ENCODE peak calls at places on chromosomes 4 and X, in four cellular contexts. I is GM23338, P is SK-N-SH, H is K562. M is an unnamed sample.

GRCh38 chr4:164977243-164978164 is at the start of gene TRIM61:
- DNase-seq in I (no peak), H (no peak), P (peak), M (no peak)

GRCh38 chr4:80151981-80152380 is 45.3 kb upstream of the PRDM8 start:
- DNase-seq in P (no peak), I (no peak), H (no peak), M (no peak)

GRCh38 chr4:154614306-154614705 is 1.9 kb upstream of the FGG start:
- DNase-seq in H (no peak), I (no peak), P (no peak), M (no peak)

GRCh38 chrX:41785685-41786084 is 61.7 kb downstream of the GPR82 start:
- DNase-seq in H (no peak), P (no peak), I (no peak), M (no peak)

GRCh38 chrX:31383991-31384390 is 312.1 kb upstream of the FTHL17 start:
- DNase-seq in H (no peak), I (no peak), P (no peak), M (no peak)

GRCh38 chr4:151807220-151807619 is 46.4 kb upstream of the GATB start:
- DNase-seq in I (no peak), H (no peak), P (no peak), M (no peak)

GRCh38 chrX:151983186-151983585 is 8.7 kb upstream of the GABRE start:
- DNase-seq in P (no peak), I (no peak), H (no peak), M (no peak)

GRCh38 chr4:145920205-145920604 is 18.4 kb downstream of the ZNF827 start:
- DNase-seq in H (no peak), I (no peak), P (no peak), M (no peak)

GRCh38 chrX:72018277-72019112 is 107.8 kb downstream of the NHSL2 start:
- DNase-seq in P (peak), I (peak), H (peak), M (peak)

GRCh38 chr4:94648699-94649098 is 109.1 kb upstream of the BMPR1B start:
- DNase-seq in I (no peak), H (no peak), P (no peak), M (no peak)

GRCh38 chr4:94649381-94650128 is 108.2 kb upstream of the BMPR1B start:
- DNase-seq in P (no peak), H (no peak), I (no peak), M (no peak)

GRCh38 chr4:94650690-94651089 is 107.1 kb upstream of the BMPR1B start:
- DNase-seq in H (no peak), I (no peak), P (no peak), M (no peak)

GRCh38 chr4:94653095-94653649 is 104.6 kb upstream of the BMPR1B start:
- DNase-seq in H (peak), P (peak), I (no peak), M (no peak)

GRCh38 chr4:94650129-94650495 is 107.6 kb upstream of the BMPR1B start:
- DNase-seq in H (no peak), I (no peak), P (no peak), M (no peak)
- TF ChIP-seq POLR2AphosphoS5 in H (no peak), I (no peak), P (no peak), M (no peak)

GRCh38 chrX:142043196-142043595 is 139.5 kb downstream of the MAGEC1 start:
- DNase-seq in P (no peak), H (no peak), I (no peak), M (no peak)
- TF ChIP-seq REST in P (no peak), H (no peak), I (no peak), M (no peak)

DNA sequence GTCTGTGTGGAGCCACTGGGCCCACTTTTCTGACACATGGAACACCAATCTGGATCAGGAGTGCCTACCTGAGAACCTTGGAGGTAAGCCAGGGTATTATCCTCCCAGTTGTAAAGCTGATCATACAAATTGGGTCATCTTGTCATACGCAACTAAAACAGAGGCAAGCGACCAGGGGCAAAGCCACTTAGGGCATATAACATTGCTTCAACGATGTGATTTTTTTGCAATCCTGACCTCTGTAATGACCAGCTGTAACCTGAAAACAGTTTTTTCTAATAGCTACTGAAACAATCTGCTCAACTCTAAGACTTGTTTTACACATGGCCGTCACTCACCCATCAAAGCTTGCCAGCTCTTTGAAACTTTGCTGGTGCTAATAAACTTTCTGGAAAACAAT is 261.5 kb upstream of the AGTR2 start:
- DNase-seq in H (no peak), P (no peak), I (no peak), M (no peak)
- TF ChIP-seq POLR2AphosphoS5 in H (no peak), P (no peak), I (no peak), M (no peak)

GRCh38 chr4:21979196-21979595 is 30.6 kb upstream of the KCNIP4 start:
- DNase-seq in H (no peak), I (no peak), P (no peak), M (no peak)

GRCh38 chr4:21976166-21976565 is 27.6 kb upstream of the KCNIP4 start:
- DNase-seq in I (no peak), H (no peak), P (no peak), M (no peak)

GRCh38 chr4:21973850-21974249 is 25.3 kb upstream of the KCNIP4 start:
- DNase-seq in I (peak), H (no peak), P (no peak), M (no peak)
- TF ChIP-seq REST in I (no peak), H (no peak), P (no peak), M (no peak)

DNA sequence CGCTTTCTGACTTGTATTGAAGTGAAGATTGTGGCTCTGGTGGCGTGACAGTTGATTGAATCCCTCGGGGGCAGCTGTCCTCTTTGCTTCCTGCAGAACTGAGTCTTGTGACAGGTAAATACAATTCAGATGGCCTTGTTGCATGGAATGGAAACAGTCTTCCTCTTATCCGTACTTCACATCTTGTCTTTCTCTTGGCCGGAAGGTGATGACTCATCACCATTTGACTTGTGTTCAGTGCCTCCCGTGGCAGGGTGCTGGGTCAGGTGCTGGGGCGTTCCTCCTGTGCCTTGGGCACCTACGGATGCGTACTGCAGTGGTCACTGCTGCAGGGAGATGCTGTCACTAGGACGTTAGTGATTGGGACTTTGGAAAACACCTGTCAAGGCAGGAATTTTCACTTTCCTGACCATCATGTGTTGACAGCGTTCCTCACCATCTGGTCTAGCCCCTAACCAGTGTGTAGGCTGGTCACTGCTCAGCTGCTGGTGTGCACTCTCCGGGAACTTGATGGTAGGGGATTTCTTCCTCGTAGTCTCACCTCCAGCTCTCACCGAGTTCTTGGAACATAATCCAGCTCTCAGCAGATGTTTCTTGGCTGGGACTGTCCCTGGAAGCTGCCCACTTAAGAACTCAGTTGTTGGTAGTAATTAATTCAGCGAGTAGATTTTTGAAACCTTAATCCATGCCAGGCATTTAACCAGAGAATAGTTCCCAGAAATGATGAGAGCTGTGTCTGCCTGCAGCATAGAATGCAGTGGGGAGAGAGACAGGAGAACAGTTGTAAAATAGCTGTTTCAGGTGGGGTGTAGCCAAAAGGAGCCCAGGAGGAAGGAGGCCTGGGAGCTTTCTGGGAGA is 7.2 kb downstream of the TBC1D14 start:
- DNase-seq in P (no peak), H (peak), I (no peak), M (peak)
- TF ChIP-seq POLR2AphosphoS5 in P (no peak), H (peak), I (no peak), M (peak)

GRCh38 chr4:112751447-112751846 is 114.5 kb downstream of the LARP7 start:
- DNase-seq in H (no peak), I (peak), P (no peak), M (no peak)

GRCh38 chr4:112752510-112752909 is 115.6 kb downstream of the LARP7 start:
- DNase-seq in P (no peak), I (no peak), H (no peak), M (no peak)

GRCh38 chr4:112748352-112748900 is 111.5 kb downstream of the LARP7 start:
- DNase-seq in P (no peak), I (peak), H (no peak), M (no peak)

GRCh38 chr4:112752061-112752460 is 115.1 kb downstream of the LARP7 start:
- DNase-seq in P (no peak), I (no peak), H (no peak), M (no peak)

DNA sequence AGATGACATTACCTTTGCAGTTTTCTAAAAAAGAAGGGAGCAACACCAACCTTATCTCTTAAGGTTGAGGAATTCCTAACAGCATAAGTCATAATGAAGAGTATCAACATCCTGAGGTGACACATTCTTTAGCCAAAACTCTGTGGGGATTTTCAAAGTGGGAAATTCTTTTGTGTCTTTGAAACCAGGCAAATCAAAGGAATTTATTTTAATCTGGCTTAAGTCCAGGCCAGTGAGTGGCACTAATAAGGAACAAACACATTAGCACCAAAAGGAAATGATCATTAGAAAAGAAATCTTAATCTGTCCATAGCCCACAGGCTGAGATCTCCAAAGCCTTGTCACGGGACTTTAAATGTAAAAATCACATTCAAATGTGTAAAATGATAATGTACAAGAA is 110.1 kb downstream of the LARP7 start:
- DNase-seq in I (peak), P (no peak), H (no peak), M (no peak)
- TF ChIP-seq REST in I (no peak), P (no peak), H (no peak), M (no peak)

GRCh38 chr4:39083164-39083563 is 21.1 kb downstream of the KLHL5 start:
- DNase-seq in I (no peak), P (no peak), H (no peak), M (no peak)
- TF ChIP-seq POLR2AphosphoS5 in I (no peak), P (no peak), H (no peak), M (no peak)

GRCh38 chrX:139972629-139973257 is 7.4 kb upstream of the CXorf66 start:
- DNase-seq in I (no peak), H (no peak), P (no peak), M (no peak)
- TF ChIP-seq REST in I (no peak), H (no peak), P (no peak), M (no peak)

DNA sequence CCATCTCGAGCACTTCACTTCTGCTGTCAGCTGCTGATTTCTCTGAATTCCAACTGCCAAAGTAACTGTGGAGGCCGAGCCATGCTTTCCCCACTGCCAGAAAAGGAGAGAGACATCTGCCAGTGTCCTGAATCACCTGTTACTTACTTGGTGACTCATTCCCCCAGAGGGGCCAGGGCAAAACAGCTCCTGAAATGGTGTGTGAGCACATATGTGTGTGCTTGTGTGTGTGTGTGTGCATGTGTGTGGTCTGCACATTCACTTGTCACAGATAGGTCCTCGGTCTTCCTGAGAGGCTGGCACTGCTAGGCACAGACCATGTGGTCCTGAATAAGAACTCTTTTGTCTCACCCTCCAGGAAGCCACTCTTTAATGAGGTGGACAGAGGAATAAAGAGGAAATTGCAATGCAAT is 177.9 kb upstream of the PPARGC1A start:
- DNase-seq in I (no peak), H (no peak), P (no peak), M (no peak)
- TF ChIP-seq POLR2AphosphoS5 in I (no peak), H (no peak), P (no peak), M (no peak)